ENCODE peak calls at places on chromosomes 5 and 9, in five cellular contexts. Q is HepG2, V is GM12878, U is K562, I is H1. H is an unnamed sample. For H3K4me1, the result is how much of the 10 kb centered on the place peaks cover.

GRCh38 chr9:108244676-108245075 is 611.1 kb downstream of the ACTL7B start:
- DNase-seq in I (no peak), U (no peak), V (no peak), Q (no peak), H (no peak)

GRCh38 chr9:105837261-105837660 is 142.9 kb downstream of the TMEM38B start:
- DNase-seq in I (no peak), Q (no peak), V (no peak), U (no peak), H (no peak)

GRCh38 chr9:34254966-34255825 is 73.9 kb downstream of the KIF24 start:
- DNase-seq in V (no peak), U (no peak), Q (no peak), I (no peak), H (no peak)

GRCh38 chr5:72452515-72453259 is 54.5 kb downstream of the ZNF366 start:
- DNase-seq in V (no peak), U (no peak), I (no peak), Q (no peak), H (peak)

GRCh38 chr5:72693001-72693442 is 123.4 kb upstream of the TNPO1 start:
- DNase-seq in I (no peak), U (no peak), V (no peak), Q (no peak), H (no peak)

GRCh38 chr9:70795841-70796240 is 325.6 kb downstream of the TRPM3 start:
- DNase-seq in Q (no peak), U (no peak), V (no peak), I (no peak), H (no peak)

GRCh38 chr9:89358376-89358775 is 40.1 kb downstream of the SECISBP2 start:
- DNase-seq in Q (no peak), U (no peak), V (no peak), I (no peak), H (no peak)

GRCh38 chr5:145945620-145946111 is 9.3 kb downstream of the SH3RF2 start:
- DNase-seq in Q (no peak), U (no peak), V (no peak), I (no peak), H (no peak)

GRCh38 chr9:76654575-76654974 is 109.7 kb upstream of the PCA3 start:
- DNase-seq in I (no peak), V (no peak), Q (no peak), U (no peak), H (no peak)

GRCh38 chr9:93673844-93674334 is 97.5 kb downstream of the PHF2 start:
- DNase-seq in Q (no peak), V (no peak), U (no peak), I (no peak), H (no peak)

GRCh38 chr9:84383178-84383577 is 42.6 kb upstream of the SLC28A3 start:
- DNase-seq in U (no peak), Q (no peak), I (no peak), V (no peak), H (no peak)

GRCh38 chr9:414595-414994 is 199.9 kb downstream of the DOCK8 start:
- DNase-seq in I (no peak), V (no peak), U (no peak), Q (no peak), H (no peak)

GRCh38 chr9:77417570-77417969 is 230.6 kb downstream of the GNA14 start:
- DNase-seq in I (no peak), U (no peak), V (no peak), Q (no peak), H (no peak)

GRCh38 chr5:135391123-135391868 is 7.7 kb downstream of the MACROH2A1 start:
- DNase-seq in U (no peak), I (no peak), Q (peak), V (no peak), H (no peak)

GRCh38 chr5:116574682-116575634 is at the start of gene SEMA6A:
- DNase-seq in V (peak), Q (peak), I (peak), U (no peak), H (peak)

DNA sequence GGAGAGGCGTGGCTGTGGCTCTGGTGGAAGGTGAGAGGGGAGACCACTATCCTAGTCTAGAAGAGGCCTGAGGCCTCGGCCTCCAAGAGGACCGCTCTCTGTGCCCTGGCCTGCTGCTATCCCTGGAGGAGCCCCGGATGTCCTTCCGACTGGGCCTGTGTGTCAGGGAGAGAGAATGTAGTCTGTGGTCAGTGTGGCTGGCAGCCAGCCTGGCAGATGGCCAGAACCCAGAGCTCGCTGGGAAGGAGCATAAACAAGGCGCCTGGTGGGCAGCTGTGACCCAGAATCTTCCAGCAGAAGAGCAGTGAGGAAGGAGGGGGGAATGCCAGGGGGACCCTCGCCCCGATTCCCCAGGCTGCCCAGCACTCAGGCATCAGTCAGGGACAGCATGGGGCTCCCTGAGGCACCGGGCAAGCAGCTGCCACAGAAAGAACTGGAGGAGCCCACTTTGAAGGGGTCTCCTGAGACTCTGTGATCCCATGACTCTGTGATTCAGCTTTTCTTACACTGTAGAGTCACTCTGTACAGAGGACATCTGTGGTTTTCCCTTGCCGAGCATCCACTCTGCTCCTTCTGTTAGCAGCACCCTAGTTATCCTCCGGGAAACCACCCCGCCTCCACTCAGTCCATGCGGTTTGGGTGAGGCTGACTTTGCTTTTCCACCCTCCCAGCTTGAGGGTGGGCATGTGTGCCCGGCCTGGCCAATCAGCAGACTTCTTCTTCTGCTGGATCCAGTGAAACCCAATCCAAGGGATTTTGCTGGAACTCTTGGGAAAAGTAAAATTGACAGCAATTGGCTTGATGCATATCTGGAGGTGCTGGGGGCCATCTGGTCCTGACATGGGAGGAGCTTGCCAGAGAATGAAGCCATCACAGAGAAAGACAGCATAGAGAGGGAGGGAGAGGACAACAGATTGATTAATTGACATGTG is 46.2 kb upstream of the PWWP2A start:
- DNase-seq in I (peak), V (no peak), Q (peak), U (no peak), H (peak)
- TF ChIP-seq SRF in I (no peak), V (no peak), Q (no peak), U (no peak), H (no peak)

GRCh38 chr5:151066920-151067319 is 13.9 kb downstream of the TNIP1 start:
- DNase-seq in Q (no peak), I (no peak), U (no peak), V (no peak), H (no peak)
- H3K4me1 ChIP-seq in Q (under half), I (under half), U (under half), V (half or more), H (under half)

DNA sequence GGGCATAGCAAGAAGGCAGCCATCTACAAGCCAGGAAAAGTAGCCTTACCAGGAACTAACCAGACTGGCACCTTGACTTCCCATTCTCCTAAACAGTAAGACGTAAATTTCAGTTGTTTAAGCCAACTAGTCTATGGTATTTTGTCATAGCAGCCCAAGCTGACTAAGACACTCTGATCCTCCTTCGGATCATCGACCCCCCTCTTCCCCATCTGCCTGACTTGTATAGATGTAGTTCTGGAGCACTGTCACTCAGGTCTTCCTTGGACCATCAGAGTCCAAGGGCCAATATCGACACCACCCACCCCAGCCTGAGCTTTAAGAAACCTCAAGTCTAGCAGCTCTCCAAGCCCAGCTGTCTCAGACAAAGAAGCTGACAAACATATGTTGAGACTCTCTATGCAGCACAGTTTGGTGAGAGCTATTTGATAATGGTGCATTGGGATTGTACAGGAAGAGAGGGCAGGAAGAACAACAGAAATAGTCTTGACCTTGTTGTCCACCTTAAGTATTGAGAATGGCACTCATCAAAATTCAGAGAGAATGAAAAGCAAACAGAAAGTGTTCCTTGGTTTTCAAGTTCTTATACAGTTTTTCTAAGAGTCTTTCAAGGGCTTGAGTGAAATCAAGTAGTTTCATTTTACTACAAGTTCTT is 122.4 kb upstream of the RAI14 start:
- DNase-seq in V (no peak), Q (no peak), U (no peak), I (no peak), H (no peak)
- H2AFZ ChIP-seq in V (peak), Q (no peak), U (peak), I (no peak), H (no peak)

GRCh38 chr5:57175586-57175985 is 1.7 kb downstream of the GPBP1 start:
- DNase-seq in V (no peak), I (no peak), Q (no peak), U (peak), H (no peak)

GRCh38 chr5:57173318-57174127 is at the start of gene GPBP1:
- DNase-seq in V (peak), U (peak), I (peak), Q (peak), H (peak)

GRCh38 chr5:57176350-57176857 is 2.5 kb downstream of the GPBP1 start:
- DNase-seq in V (no peak), U (no peak), Q (no peak), I (no peak), H (no peak)

GRCh38 chr5:57174128-57174849 is 430 bp downstream of the GPBP1 start:
- DNase-seq in I (no peak), U (peak), V (no peak), Q (no peak), H (no peak)

DNA sequence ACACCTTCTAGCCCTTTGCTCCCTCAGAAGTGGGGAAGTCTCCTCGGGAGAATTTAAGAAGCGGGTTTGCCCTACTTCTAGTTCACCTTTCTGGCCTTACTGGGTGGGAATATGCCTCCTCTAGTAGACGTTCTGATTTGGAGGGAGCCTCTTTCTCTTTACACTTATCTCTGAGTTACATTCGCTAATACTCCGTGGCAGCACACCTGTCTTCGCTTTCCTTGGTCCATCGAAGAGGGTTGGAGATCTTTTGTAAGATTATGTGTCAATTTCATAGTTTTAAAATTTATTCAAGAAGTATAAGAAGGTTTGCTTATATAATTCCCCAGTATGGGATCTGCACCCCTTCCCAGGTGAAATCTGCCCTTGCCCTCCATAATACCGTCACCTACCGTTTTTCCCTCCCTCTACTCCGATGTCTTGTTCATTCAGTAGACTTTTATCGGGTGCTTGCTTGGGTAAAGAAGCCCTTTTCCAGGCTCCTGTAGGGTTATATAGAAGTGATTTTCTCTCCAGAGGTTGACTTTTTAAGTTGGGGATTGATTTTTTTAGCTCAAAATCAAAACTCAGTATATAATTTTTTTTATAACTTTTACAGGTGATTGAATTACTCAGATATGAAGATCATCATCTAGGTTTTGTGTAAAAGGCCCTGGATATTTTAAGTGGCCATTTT is 1.1 kb downstream of the GPBP1 start:
- DNase-seq in Q (no peak), V (no peak), U (no peak), I (no peak), H (no peak)
- TF ChIP-seq SRF in Q (no peak), V (no peak), U (no peak), I (no peak), H (no peak)

H was measured in HCT116.